ENCODE peak calls at places on chromosomes 13 and 19, in four cellular contexts. Y, S, Q and C are unnamed samples.

GRCh38 chr13:101415358-101416174 is 742 bp downstream of the NALCN start:
- DNase-seq in S (no peak), Q (no peak), Y (peak), C (no peak)

GRCh38 chr13:65889368-65889767 is 1340.8 kb downstream of the PCDH9 start:
- DNase-seq in Y (no peak), Q (no peak), S (no peak), C (no peak)

GRCh38 chr13:101875717-101876393 is 423.4 kb downstream of the ITGBL1 start:
- DNase-seq in S (no peak), Q (peak), Y (no peak), C (no peak)

GRCh38 chr13:21402586-21403307 is 56.4 kb downstream of the ZDHHC20 start:
- DNase-seq in S (no peak), Y (no peak), Q (peak), C (no peak)

GRCh38 chr19:40358773-40359172 is 10.3 kb downstream of the PLD3 start:
- DNase-seq in Y (no peak), Q (no peak), S (no peak), C (peak)

GRCh38 chr13:21238267-21238666 is 61.8 kb downstream of the MRPL57 start:
- DNase-seq in Q (no peak), S (no peak), Y (no peak), C (no peak)

GRCh38 chr13:31905896-31906295 is 125.7 kb upstream of the FRY start:
- DNase-seq in Y (no peak), Q (no peak), S (no peak), C (no peak)

GRCh38 chr13:66154354-66154753 is 1075.8 kb downstream of the PCDH9 start:
- DNase-seq in Y (no peak), Q (no peak), S (no peak), C (no peak)

GRCh38 chr19:15108845-15109767 is 1.9 kb downstream of the SYDE1 start:
- DNase-seq in S (no peak), Q (no peak), Y (no peak), C (no peak)

GRCh38 chr13:110352735-110353134 is 45.7 kb downstream of the COL4A2 start:
- DNase-seq in S (peak), Q (no peak), Y (peak), C (no peak)

GRCh38 chr19:4310247-4311121 is 6.1 kb downstream of the FSD1 start:
- DNase-seq in Q (peak), S (peak), Y (peak), C (no peak)

GRCh38 chr13:35724480-35724879 is 248.0 kb upstream of the MAB21L1 start:
- DNase-seq in Y (no peak), S (no peak), Q (no peak), C (no peak)

GRCh38 chr13:76887070-76887563 is 912 bp upstream of the KCTD12 start:
- DNase-seq in Q (no peak), S (no peak), Y (peak), C (no peak)

GRCh38 chr13:110417537-110417908 is 110.4 kb downstream of the COL4A2 start:
- DNase-seq in Q (no peak), S (no peak), Y (no peak), C (no peak)

GRCh38 chr13:74767031-74767430 is 632.8 kb upstream of the KLF12 start:
- DNase-seq in Q (no peak), S (no peak), Y (no peak), C (no peak)

GRCh38 chr13:20125129-20125782 is 35.6 kb downstream of the GJA3 start:
- DNase-seq in Y (no peak), S (no peak), Q (no peak), C (no peak)

GRCh38 chr19:10503002-10503789 is at the start of gene KEAP1:
- DNase-seq in S (peak), Y (peak), Q (peak), C (no peak)

GRCh38 chr19:19530423-19530804 is 1.7 kb downstream of the YJEFN3 start:
- DNase-seq in S (no peak), Q (no peak), Y (no peak), C (no peak)

GRCh38 chr13:77002590-77003190 is 10.8 kb downstream of the CLN5 start:
- DNase-seq in Y (no peak), Q (peak), S (peak), C (no peak)

GRCh38 chr13:107239213-107239612 is 671.3 kb upstream of the ARGLU1 start:
- DNase-seq in Q (no peak), Y (no peak), S (no peak), C (no peak)

GRCh38 chr19:58033741-58034475 is at the start of gene ZSCAN1:
- DNase-seq in Q (no peak), Y (peak), S (no peak), C (no peak)

GRCh38 chr13:29446016-29446415 is 149.5 kb downstream of the SLC7A1 start:
- DNase-seq in Q (no peak), S (no peak), Y (no peak), C (no peak)

GRCh38 chr19:8881512-8881911 is 49.3 kb downstream of the MBD3L1 start:
- DNase-seq in Q (no peak), S (no peak), Y (no peak), C (no peak)

GRCh38 chr13:27035892-27036235 is 135.7 kb downstream of the USP12 start:
- DNase-seq in Q (no peak), S (no peak), Y (no peak), C (no peak)

GRCh38 chr19:3509566-3509989 is 3.5 kb downstream of the FZR1 start:
- DNase-seq in Y (no peak), S (no peak), Q (no peak), C (no peak)

GRCh38 chr19:45450042-45450380 is 17.8 kb upstream of the FOSB start:
- DNase-seq in S (peak), Y (no peak), Q (no peak), C (no peak)

GRCh38 chr19:39826311-39826945 is 7.5 kb downstream of the DYRK1B start:
- DNase-seq in Q (no peak), S (no peak), Y (no peak), C (no peak)

GRCh38 chr19:11458236-11458900 is 22.5 kb downstream of the ELAVL3 start:
- DNase-seq in Q (no peak), Y (no peak), S (peak), C (no peak)

GRCh38 chr13:49314344-49314882 is 66.7 kb downstream of the CDADC1 start:
- DNase-seq in S (no peak), Q (no peak), Y (no peak), C (no peak)

GRCh38 chr13:29704648-29705047 is 109.2 kb upstream of the SLC7A1 start:
- DNase-seq in Y (no peak), S (no peak), Q (no peak), C (no peak)

GRCh38 chr19:50239916-50240585 is 36.6 kb downstream of the MYH14 start:
- DNase-seq in S (no peak), Y (no peak), Q (no peak), C (no peak)

GRCh38 chr19:50233308-50233910 is 30.0 kb downstream of the MYH14 start:
- DNase-seq in Y (no peak), S (no peak), Q (no peak), C (no peak)

GRCh38 chr19:50242586-50242985 is 39.2 kb downstream of the MYH14 start:
- DNase-seq in S (no peak), Y (no peak), Q (no peak), C (peak)

GRCh38 chr19:50232600-50232999 is 29.2 kb downstream of the MYH14 start:
- DNase-seq in Q (no peak), Y (no peak), S (no peak), C (no peak)

GRCh38 chr19:50238043-50238442 is 34.6 kb downstream of the MYH14 start:
- DNase-seq in Q (no peak), Y (no peak), S (no peak), C (no peak)
- TF ChIP-seq ETV6 in Q (no peak), Y (no peak), S (no peak), C (no peak)

GRCh38 chr13:80437212-80437611 is 96.3 kb upstream of the SPRY2 start:
- DNase-seq in Y (no peak), S (no peak), Q (no peak), C (no peak)

GRCh38 chr13:80442613-80443012 is 101.7 kb upstream of the SPRY2 start:
- DNase-seq in Y (no peak), S (no peak), Q (no peak), C (no peak)

GRCh38 chr13:80438521-80438920 is 97.6 kb upstream of the SPRY2 start:
- DNase-seq in Y (no peak), Q (no peak), S (no peak), C (no peak)

GRCh38 chr13:80441968-80442367 is 101.0 kb upstream of the SPRY2 start:
- DNase-seq in Q (no peak), S (no peak), Y (no peak), C (no peak)

GRCh38 chr13:80436571-80437169 is 95.7 kb upstream of the SPRY2 start:
- DNase-seq in S (no peak), Q (no peak), Y (no peak), C (no peak)
- TF ChIP-seq ETV6 in S (no peak), Q (no peak), Y (no peak), C (no peak)

GRCh38 chr19:13267889-13268288 is 117.7 kb downstream of the IER2 start:
- DNase-seq in Q (peak), Y (no peak), S (no peak), C (no peak)

GRCh38 chr19:13267131-13267530 is 116.9 kb downstream of the IER2 start:
- DNase-seq in Y (no peak), Q (no peak), S (no peak), C (no peak)

GRCh38 chr19:13260883-13261653 is 110.9 kb downstream of the IER2 start:
- DNase-seq in Q (no peak), Y (no peak), S (peak), C (peak)

GRCh38 chr19:13256918-13257317 is 106.7 kb downstream of the IER2 start:
- DNase-seq in Q (no peak), Y (no peak), S (no peak), C (no peak)

GRCh38 chr19:13262450-13262849 is 112.2 kb downstream of the IER2 start:
- DNase-seq in S (peak), Y (no peak), Q (peak), C (no peak)
- TF ChIP-seq ETV6 in S (no peak), Y (no peak), Q (no peak), C (no peak)

GRCh38 chr13:46487748-46488147 is 65.2 kb upstream of the LRCH1 start:
- DNase-seq in S (no peak), Y (no peak), Q (no peak), C (no peak)

GRCh38 chr13:46486270-46486669 is 66.7 kb upstream of the LRCH1 start:
- DNase-seq in Q (no peak), S (no peak), Y (no peak), C (no peak)

GRCh38 chr13:46491641-46492040 is 61.3 kb upstream of the LRCH1 start:
- DNase-seq in Y (no peak), S (no peak), Q (no peak), C (no peak)

GRCh38 chr13:46490129-46490528 is 62.8 kb upstream of the LRCH1 start:
- DNase-seq in S (no peak), Q (no peak), Y (no peak), C (no peak)

DNA sequence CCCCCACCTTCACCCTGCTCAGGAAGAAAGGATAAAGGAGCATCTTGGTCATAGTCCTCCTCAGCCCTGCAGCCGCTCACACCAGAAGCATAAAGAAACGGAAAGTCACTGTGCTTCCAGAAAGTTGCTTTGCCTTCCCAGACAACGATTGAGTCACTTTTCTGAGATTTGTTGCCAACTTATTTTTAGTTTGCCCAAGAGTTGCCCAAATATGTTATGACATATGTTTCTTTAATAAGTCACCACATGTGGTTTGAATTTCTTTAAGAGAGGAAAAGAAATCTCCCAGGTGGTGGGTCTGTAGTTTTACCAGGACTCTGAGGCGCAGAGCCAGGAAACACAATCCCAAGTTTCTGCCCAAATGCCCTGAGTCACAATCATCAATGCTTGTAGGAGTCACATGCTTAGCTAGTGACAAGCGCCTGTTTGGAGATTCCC is 63.4 kb upstream of the LRCH1 start:
- DNase-seq in Y (no peak), S (no peak), Q (no peak), C (no peak)
- TF ChIP-seq ETV6 in Y (no peak), S (no peak), Q (no peak), C (no peak)